ENCODE peak calls at places on chromosomes 4 and X, in four cellular contexts. X, U, Q and A are unnamed samples.

GRCh38 chr4:90537491-90537890 is 410.3 kb downstream of the CCSER1 start:
- DNase-seq in X (no peak), U (no peak), Q (no peak), A (no peak)

GRCh38 chr4:137531951-137532868 is at the start of gene PCDH18:
- DNase-seq in U (no peak), X (no peak), Q (peak; percentile 97), A (peak; percentile 93)

GRCh38 chr4:74628808-74629616 is 165.3 kb downstream of the BTC start:
- DNase-seq in Q (no peak), U (no peak), X (no peak), A (no peak)

GRCh38 chr4:23500876-23501275 is 389.0 kb downstream of the PPARGC1A start:
- DNase-seq in U (no peak), X (no peak), Q (no peak), A (no peak)

GRCh38 chr4:154603033-154603943 is 9.2 kb downstream of the FGG start:
- DNase-seq in X (no peak), U (no peak), Q (no peak), A (no peak)

GRCh38 chr4:110371016-110371795 is 104.7 kb upstream of the ENPEP start:
- DNase-seq in Q (no peak), U (no peak), X (no peak), A (no peak)

GRCh38 chr4:180521181-180521580 is 1722.0 kb upstream of the TENM3 start:
- DNase-seq in X (no peak), U (no peak), Q (no peak), A (no peak)

GRCh38 chr4:40190880-40191815 is 5.7 kb upstream of the RHOH start:
- DNase-seq in X (no peak), Q (no peak), U (peak; percentile 84), A (no peak)

GRCh38 chrX:87265518-87265917 is 252.1 kb upstream of the KLHL4 start:
- DNase-seq in U (peak; percentile 0), Q (no peak), X (no peak), A (no peak)

GRCh38 chrX:129980043-129980442 is 2.4 kb upstream of the BCORL1 start:
- DNase-seq in X (no peak), U (no peak), Q (peak; percentile 80), A (peak; percentile 58)
- H3K4me3 ChIP-seq in X (no peak overlapping the region), U (no peak overlapping the region), Q (no peak overlapping the region), A (peak overlapping the region; percentile 40)

DNA sequence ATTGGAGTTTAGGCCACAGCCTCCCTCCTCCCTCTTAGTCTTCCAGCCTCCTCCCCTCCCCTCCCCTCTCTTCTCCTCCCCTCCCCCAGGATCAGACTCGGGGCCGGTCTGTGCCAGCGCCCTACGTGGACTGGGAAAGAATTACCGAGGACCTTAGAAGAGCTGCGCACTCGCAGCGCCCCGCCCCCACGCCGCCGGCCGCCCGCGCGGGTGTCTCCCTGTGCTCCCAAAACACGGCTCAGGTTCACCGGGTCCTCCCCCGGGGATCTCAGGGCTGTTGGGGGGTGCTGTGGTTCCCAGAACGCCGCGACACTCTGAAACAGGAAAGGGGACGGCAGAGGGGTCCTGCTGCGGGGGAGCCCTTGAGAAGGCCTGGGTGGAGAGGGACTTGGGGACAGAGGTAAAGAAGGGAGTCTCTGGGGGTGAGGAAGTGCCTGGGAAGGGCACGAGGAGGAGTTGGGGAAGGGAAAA is 122.2 kb upstream of the TBL1X start:
- DNase-seq in X (peak; percentile 90), Q (peak; percentile 94), U (peak; percentile 91), A (peak; percentile 88)
- TF ChIP-seq EP300 in X (peak; percentile 26), Q (no peak), U (no peak), A (no peak)

GRCh38 chr4:169663402-169663801 is 43.0 kb downstream of the CLCN3 start:
- DNase-seq in X (no peak), U (no peak), Q (no peak), A (no peak)
- H3K4me1 ChIP-seq in X (peaks cover 10% of the 10 kb centered on the region), U (peaks cover 34% of the 10 kb centered on the region), Q (peaks cover 29% of the 10 kb centered on the region), A (no peaks in the 10 kb centered on the region)

GRCh38 chr4:118032691-118033090 is 1.6 kb upstream of the NDST3 start:
- DNase-seq in X (no peak), Q (no peak), U (peak; percentile 3), A (no peak)
- H3K4me3 ChIP-seq in X (no peak overlapping the region), Q (no peak overlapping the region), U (no peak overlapping the region), A (no peak overlapping the region)

DNA sequence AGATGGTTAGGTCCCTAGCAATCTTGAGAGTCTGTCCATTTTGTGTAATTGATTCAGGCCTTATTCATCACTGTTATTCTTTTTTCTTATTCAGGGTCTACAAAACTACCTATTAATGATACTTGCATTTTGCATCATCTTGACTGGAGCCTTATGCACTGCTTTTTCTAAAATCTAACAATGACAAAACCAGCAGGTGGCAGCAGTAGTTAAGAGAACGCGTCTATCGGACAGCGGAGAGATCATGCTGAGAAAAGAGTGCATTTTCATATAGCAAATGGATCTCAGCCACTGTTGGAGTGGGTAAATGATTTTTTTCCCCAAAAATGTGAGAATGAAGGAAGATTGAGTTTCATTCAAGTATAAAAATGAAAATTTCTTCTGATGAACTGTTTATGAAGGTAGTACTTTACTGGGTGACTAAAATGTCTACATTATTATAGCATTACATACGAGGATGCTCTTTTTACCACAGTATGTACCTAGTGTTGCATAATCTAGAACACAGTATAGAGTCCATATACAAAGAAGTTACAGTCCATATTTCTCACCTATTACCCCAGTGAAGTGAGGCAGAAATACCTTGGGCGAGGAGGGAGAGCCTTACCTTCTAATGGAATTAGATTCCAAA is 43.2 kb downstream of the TMEM144 start:
- DNase-seq in U (peak; percentile 39), X (peak; percentile 38), Q (no peak), A (no peak)
- TF ChIP-seq EP300 in U (no peak), X (no peak), Q (no peak), A (no peak)

GRCh38 chr4:184824776-184825393 is 883 bp downstream of the ACSL1 start:
- DNase-seq in X (no peak), U (no peak), Q (no peak), A (no peak)

GRCh38 chr4:184821242-184821641 is 4.5 kb downstream of the ACSL1 start:
- DNase-seq in U (no peak), X (no peak), Q (no peak), A (no peak)

GRCh38 chr4:184819786-184820185 is 6.0 kb downstream of the ACSL1 start:
- DNase-seq in X (no peak), Q (no peak), U (no peak), A (no peak)

GRCh38 chr4:184824081-184824775 is 1.5 kb downstream of the ACSL1 start:
- DNase-seq in X (no peak), U (no peak), Q (no peak), A (no peak)

DNA sequence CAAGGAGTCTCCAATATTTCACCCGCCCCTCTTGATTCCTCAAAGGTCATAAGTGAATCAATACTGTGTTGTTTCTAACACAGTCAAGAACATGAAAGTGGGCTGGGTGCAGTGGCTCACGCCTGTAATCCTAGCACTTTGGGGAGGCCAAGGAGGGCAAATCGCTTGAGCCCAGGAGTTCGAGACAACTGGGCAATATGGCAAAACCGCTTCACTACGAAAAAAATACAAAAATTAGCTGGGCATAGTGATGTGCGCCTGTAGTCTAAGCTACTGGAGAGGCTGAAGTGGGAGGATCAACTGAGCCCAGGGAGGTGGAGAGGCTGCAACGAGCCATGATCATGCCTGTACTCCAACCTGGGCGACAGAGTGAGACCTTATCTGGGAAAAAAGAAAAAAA is 3.4 kb downstream of the ACSL1 start:
- DNase-seq in Q (no peak), X (no peak), U (no peak), A (no peak)
- H3K4me1 ChIP-seq in Q (peaks cover 30% of the 10 kb centered on the region), X (peaks cover 32% of the 10 kb centered on the region), U (peaks cover 16% of the 10 kb centered on the region), A (peaks cover 3% of the 10 kb centered on the region)

GRCh38 chr4:182918791-182919302 is 1.7 kb upstream of the DCTD start:
- DNase-seq in X (no peak), Q (no peak), U (no peak), A (no peak)
- H3K4me3 ChIP-seq in X (no peak overlapping the region), Q (no peak overlapping the region), U (no peak overlapping the region), A (no peak overlapping the region)

DNA sequence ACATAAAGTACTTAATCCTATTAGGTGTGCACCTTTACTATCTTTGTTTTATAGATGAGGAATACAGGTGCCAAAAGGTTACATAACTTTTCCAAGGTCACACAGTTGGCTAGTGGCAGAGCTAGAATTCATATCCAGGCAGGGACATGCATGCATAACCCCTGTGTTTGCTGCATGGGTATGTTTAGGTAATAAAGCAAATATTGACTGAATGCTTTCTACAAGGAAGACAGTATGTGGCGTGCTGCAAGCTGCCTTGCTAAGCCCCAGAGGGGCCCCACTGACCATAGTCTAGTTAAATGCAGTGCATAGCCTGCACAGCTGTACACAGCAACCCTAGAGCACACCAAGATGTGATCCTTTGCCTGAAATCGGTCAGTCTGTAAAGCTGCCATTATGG is 320.5 kb upstream of the IGFBP7 start:
- DNase-seq in Q (no peak), X (no peak), U (no peak), A (no peak)
- TF ChIP-seq EP300 in Q (no peak), X (no peak), U (no peak), A (no peak)